ENCODE peak calls at places on chromosomes 3 and 15, in six cellular contexts. D, H, S, F, O and X are unnamed samples.

GRCh38 chr15:70528270-70528706 is 235.1 kb downstream of the UACA start:
- DNase-seq in D (peak), H (peak), S (no peak), F (no peak), O (no peak), X (peak)

GRCh38 chr3:195904364-195904763 is 4.0 kb downstream of the TNK2 start:
- DNase-seq in D (no peak), H (no peak), S (no peak), F (no peak), O (no peak), X (no peak)

GRCh38 chr3:143677420-143677819 is 170.8 kb downstream of the SLC9A9 start:
- DNase-seq in D (no peak), H (no peak), S (no peak), F (no peak), O (no peak), X (no peak)

GRCh38 chr3:85360742-85361387 is 402.1 kb downstream of the CADM2 start:
- DNase-seq in D (no peak), H (peak), S (peak), F (no peak), O (peak), X (peak)

GRCh38 chr3:21754839-21755238 is 3.8 kb upstream of the ZNF385D start:
- DNase-seq in D (no peak), H (no peak), S (no peak), F (no peak), O (no peak), X (no peak)

GRCh38 chr3:2352134-2352762 is 253.6 kb downstream of the CNTN4 start:
- DNase-seq in D (no peak), H (no peak), S (no peak), F (no peak), O (no peak), X (no peak)

GRCh38 chr3:146308222-146308621 is 57.3 kb upstream of the PLSCR4 start:
- DNase-seq in D (no peak), H (no peak), S (no peak), F (no peak), O (no peak), X (no peak)

GRCh38 chr3:49498655-49499054 is 28.6 kb downstream of the DAG1 start:
- DNase-seq in D (no peak), H (no peak), S (no peak), F (no peak), O (no peak), X (no peak)

GRCh38 chr3:168427830-168428471 is 332.2 kb upstream of the GOLIM4 start:
- DNase-seq in D (no peak), H (no peak), S (no peak), F (no peak), O (no peak), X (no peak)

GRCh38 chr3:157542711-157543485 is 39.7 kb upstream of the VEPH1 start:
- DNase-seq in D (no peak), H (no peak), S (no peak), F (no peak), O (peak), X (peak)

GRCh38 chr15:39145854-39146253 is 435.0 kb upstream of the THBS1 start:
- DNase-seq in D (no peak), H (no peak), S (no peak), F (no peak), O (no peak), X (no peak)